ENCODE peak calls at places on chromosome 1, in four cellular contexts. X is SJSA1, S is heart left ventricle, B is breast epithelium. Q is an unnamed sample.

GRCh38 chr1:52268372-52268771 is 97.6 kb downstream of the CC2D1B start:
- DNase-seq in X (no peak), S (no peak), B (no peak), Q (peak)

GRCh38 chr1:68814067-68814466 is 317.2 kb upstream of the DEPDC1 start:
- DNase-seq in X (no peak), S (no peak), B (no peak), Q (no peak)

GRCh38 chr1:84944767-84945486 is 51.9 kb upstream of the LPAR3 start:
- DNase-seq in X (peak), S (peak), B (peak), Q (peak)

GRCh38 chr1:227120827-227121226 is 180.7 kb downstream of the COQ8A start:
- DNase-seq in X (no peak), S (no peak), B (no peak), Q (no peak)

GRCh38 chr1:186420923-186421322 is 40.0 kb downstream of the PDC start:
- DNase-seq in X (no peak), S (no peak), B (no peak), Q (no peak)

GRCh38 chr1:173005196-173005864 is 45.4 kb downstream of the TNFSF18 start:
- DNase-seq in X (no peak), S (no peak), B (no peak), Q (no peak)

GRCh38 chr1:150560576-150560975 is 11.4 kb downstream of the ADAMTSL4 start:
- DNase-seq in X (no peak), S (no peak), B (peak), Q (no peak)

GRCh38 chr1:161792740-161793139 is 26.6 kb downstream of the ATF6 start:
- DNase-seq in X (peak), S (no peak), B (no peak), Q (peak)

GRCh38 chr1:26317612-26318337 is at the start of gene CD52:
- DNase-seq in X (no peak), S (peak), B (no peak), Q (no peak)

GRCh38 chr1:46749921-46750404 is 31.0 kb upstream of the EFCAB14 start:
- DNase-seq in X (no peak), S (no peak), B (no peak), Q (no peak)

GRCh38 chr1:67300561-67300960 is 7.1 kb upstream of the IL12RB2 start:
- DNase-seq in X (no peak), S (no peak), B (no peak), Q (no peak)

GRCh38 chr1:6860401-6860800 is 75.1 kb downstream of the CAMTA1 start:
- DNase-seq in X (no peak), S (no peak), B (no peak), Q (peak)

GRCh38 chr1:44842415-44842762 is 664 bp downstream of the PTCH2 start:
- DNase-seq in X (no peak), S (no peak), B (no peak), Q (no peak)

GRCh38 chr1:224867715-224868114 is 61.8 kb upstream of the DNAH14 start:
- DNase-seq in X (no peak), S (no peak), B (no peak), Q (no peak)

GRCh38 chr1:51063121-51063520 is 38.9 kb upstream of the C1orf185 start:
- DNase-seq in X (peak), S (no peak), B (no peak), Q (peak)

GRCh38 chr1:11806307-11806936 is 431 bp downstream of the CLCN6 start:
- DNase-seq in X (no peak), S (peak), B (no peak), Q (peak)

GRCh38 chr1:180269848-180270766 is 40.0 kb downstream of the LHX4 start:
- DNase-seq in X (no peak), S (peak), B (no peak), Q (no peak)

GRCh38 chr1:93186667-93187066 is 6.1 kb downstream of the CCDC18 start:
- DNase-seq in X (no peak), S (no peak), B (no peak), Q (no peak)

GRCh38 chr1:198047913-198048312 is 108.9 kb upstream of the NEK7 start:
- DNase-seq in X (no peak), S (no peak), B (no peak), Q (no peak)

GRCh38 chr1:66371233-66372005 is 162.5 kb upstream of the SGIP1 start:
- DNase-seq in X (peak), S (no peak), B (no peak), Q (peak)

GRCh38 chr1:24210195-24210627 is 23.1 kb upstream of the IFNLR1 start:
- DNase-seq in X (no peak), S (no peak), B (no peak), Q (no peak)

GRCh38 chr1:245465666-245466065 is 310.9 kb downstream of the KIF26B start:
- DNase-seq in X (no peak), S (no peak), B (no peak), Q (no peak)

GRCh38 chr1:204314209-204314892 is 45.4 kb downstream of the PLEKHA6 start:
- DNase-seq in X (no peak), S (no peak), B (no peak), Q (no peak)

GRCh38 chr1:208298593-208299233 is 54.5 kb upstream of the PLXNA2 start:
- DNase-seq in X (no peak), S (no peak), B (peak), Q (no peak)

GRCh38 chr1:52365091-52365745 is 787 bp downstream of the CC2D1B start:
- DNase-seq in X (peak), S (peak), B (peak), Q (peak)

GRCh38 chr1:95323117-95323516 is 89.1 kb downstream of the RWDD3 start:
- DNase-seq in X (peak), S (no peak), B (no peak), Q (peak)

GRCh38 chr1:207049974-207050391 is 1.0 kb downstream of the YOD1 start:
- DNase-seq in X (peak), S (peak), B (peak), Q (peak)

GRCh38 chr1:33823830-33824229 is 40.0 kb upstream of the HMGB4 start:
- DNase-seq in X (no peak), S (no peak), B (no peak), Q (no peak)

GRCh38 chr1:48493970-48494769 is 22.2 kb upstream of the SPATA6 start:
- DNase-seq in X (peak), S (no peak), B (peak), Q (peak)

GRCh38 chr1:27235827-27236226 is 1.4 kb downstream of the WDTC1 start:
- DNase-seq in X (no peak), S (no peak), B (no peak), Q (no peak)

GRCh38 chr1:84467298-84467697 is 11.8 kb upstream of the RPF1 start:
- DNase-seq in X (no peak), S (no peak), B (no peak), Q (no peak)

GRCh38 chr1:43822040-43822439 is 111.6 kb upstream of the ARTN start:
- DNase-seq in X (peak), S (no peak), B (peak), Q (peak)

GRCh38 chr1:39275836-39276507 is 71.5 kb downstream of the MACF1 start:
- DNase-seq in X (no peak), S (no peak), B (no peak), Q (no peak)

DNA sequence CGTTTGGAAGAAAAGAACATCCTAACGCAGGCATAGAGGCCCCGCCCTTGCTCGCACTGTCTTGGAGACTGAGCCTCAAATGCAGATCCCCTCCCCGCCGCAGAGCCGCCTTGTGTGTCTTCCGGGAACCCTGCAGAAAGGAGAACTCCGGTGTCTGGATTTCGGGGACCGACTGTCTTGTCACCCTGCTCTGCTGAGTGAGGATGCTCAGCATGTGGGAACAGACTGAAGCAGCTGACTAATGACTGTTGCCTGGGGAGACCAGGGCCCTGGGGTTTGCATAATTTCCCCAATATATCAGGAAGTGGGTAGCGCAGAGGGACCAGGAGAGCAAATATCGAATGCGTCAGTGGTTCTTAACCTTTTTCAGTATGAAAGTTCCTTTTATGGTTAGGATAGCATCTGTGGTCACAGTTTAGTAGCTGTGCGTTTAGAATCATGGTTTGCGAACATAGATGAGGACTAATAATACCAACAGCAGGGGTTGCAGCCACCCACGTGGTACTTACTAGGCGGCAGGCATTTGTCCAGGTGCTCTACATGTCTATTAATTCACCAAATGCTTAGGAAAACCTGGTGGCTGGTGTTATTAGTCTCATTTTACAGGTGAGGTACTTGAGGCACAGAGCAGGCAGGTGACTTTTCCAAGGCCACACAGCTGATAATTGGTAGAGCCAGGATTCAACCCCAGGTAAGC is 14.3 kb downstream of the GPR137B start:
- DNase-seq in X (no peak), S (no peak), B (no peak), Q (no peak)
- H3K4me3 ChIP-seq in X (no peak), S (no peak), B (no peak), Q (no peak)

GRCh38 chr1:167060141-167061072 is 29.8 kb downstream of the GPA33 start:
- DNase-seq in X (no peak), S (no peak), B (no peak), Q (no peak)

GRCh38 chr1:167061073-167061464 is 29.1 kb downstream of the GPA33 start:
- DNase-seq in X (no peak), S (no peak), B (no peak), Q (no peak)

GRCh38 chr1:167057297-167057688 is 32.9 kb downstream of the GPA33 start:
- DNase-seq in X (peak), S (no peak), B (no peak), Q (peak)

GRCh38 chr1:167059729-167060107 is 30.5 kb downstream of the GPA33 start:
- DNase-seq in X (no peak), S (no peak), B (no peak), Q (no peak)

DNA sequence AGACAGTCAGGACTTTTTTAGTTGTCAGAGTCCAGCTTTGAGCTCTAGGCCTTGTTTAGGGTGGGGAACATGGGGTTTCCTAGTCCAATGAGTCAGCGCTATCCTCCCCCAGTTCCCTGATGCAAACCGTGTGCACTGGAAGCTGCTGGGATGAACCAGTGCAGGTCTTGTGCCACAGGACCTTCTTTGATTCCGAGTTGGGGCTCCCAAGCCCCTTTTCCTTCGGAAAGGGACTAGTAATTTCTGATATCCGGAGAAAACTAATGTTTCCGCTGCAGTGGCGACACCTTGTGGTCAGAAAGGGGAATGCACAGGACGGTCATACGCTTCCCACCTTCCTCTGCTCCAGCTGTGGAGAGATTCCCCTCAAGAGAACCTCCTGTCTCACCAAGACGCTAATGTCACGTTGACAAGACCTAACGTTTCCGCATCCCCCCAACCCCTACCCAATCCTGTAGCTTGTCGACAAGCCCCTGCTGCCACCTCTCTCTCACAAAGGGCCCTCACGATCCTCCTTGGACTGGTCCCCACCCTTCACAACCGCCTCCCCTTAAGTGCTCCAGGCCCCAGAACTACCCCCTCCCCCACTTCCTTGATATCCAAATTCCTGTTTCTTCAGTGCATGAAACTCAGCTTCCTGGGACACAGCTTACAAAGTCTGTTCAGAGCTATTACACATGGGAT is 31.0 kb downstream of the GPA33 start:
- DNase-seq in X (peak), S (peak), B (peak), Q (peak)
- H3K4me3 ChIP-seq in X (no peak), S (peak), B (peak), Q (no peak)

GRCh38 chr1:22350171-22350961 is 101.3 kb upstream of the ZBTB40 start:
- DNase-seq in X (no peak), S (no peak), B (no peak), Q (no peak)
- H3K4me3 ChIP-seq in X (no peak), S (no peak), B (no peak), Q (no peak)

DNA sequence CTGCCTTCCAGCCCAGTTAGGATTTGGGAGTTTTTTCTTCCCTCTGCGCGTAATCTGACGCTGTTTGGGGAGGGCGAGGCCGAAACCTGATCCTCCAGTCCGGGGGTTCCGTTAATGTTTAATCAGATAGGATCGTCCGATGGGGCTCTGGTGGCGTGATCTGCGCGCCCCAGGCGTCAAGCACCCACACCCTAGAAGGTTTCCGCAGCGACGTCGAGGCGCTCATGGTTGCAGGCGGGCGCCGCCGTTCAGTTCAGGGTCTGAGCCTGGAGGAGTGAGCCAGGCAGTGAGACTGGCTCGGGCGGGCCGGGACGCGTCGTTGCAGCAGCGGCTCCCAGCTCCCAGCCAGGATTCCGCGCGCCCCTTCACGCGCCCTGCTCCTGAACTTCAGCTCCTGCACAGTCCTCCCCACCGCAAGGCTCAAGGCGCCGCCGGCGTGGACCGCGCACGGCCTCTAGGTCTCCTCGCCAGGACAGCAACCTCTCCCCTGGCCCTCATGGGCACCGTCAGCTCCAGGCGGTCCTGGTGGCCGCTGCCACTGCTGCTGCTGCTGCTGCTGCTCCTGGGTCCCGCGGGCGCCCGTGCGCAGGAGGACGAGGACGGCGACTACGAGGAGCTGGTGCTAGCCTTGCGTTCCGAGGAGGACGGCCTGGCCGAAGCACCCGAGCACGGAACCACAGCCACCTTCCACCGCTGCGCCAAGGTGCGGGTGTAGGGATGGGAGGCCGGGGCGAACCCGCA is at the start of gene PCSK9:
- DNase-seq in X (no peak), S (no peak), B (no peak), Q (no peak)
- H3K4me3 ChIP-seq in X (no peak), S (peak), B (peak), Q (peak)

DNA sequence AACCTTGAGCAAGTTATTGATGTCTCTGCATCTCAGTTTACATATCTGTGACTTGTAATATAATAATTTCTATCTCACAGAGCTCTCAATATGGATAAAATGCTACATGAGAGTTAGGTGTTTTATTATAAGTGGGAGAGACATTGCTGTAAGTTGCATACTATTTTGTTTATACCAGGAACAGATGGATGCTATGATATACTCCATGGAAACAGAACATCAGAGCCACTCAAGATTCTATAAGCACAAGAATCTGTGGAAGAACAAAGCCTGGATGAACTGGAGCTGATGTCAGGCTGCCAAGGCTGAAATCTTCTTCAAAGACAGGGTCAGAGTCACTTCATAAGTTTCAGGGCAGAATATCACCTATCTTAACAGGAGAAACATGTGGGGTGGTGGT is 30.2 kb downstream of the DUSP10 start:
- DNase-seq in X (no peak), S (no peak), B (no peak), Q (no peak)
- H3K4me3 ChIP-seq in X (no peak), S (no peak), B (no peak), Q (no peak)

GRCh38 chr1:153568367-153569099 is 2.9 kb upstream of the S100A2 start:
- DNase-seq in X (peak), S (peak), B (peak), Q (peak)
- H3K4me3 ChIP-seq in X (no peak), S (peak), B (peak), Q (peak)